ENCODE peak calls at places on chromosomes 12 and 14, in four cellular contexts. I is K562, N is GM12891, A is GM12878. D is an unnamed sample.

GRCh38 chr12:6831021-6831420 is 2.8 kb downstream of the P3H3 start:
- DNase-seq in I (no peak), N (no peak), A (no peak), D (no peak)

GRCh38 chr12:138898-139534 is 72.4 kb downstream of the IQSEC3 start:
- DNase-seq in I (no peak), N (no peak), A (no peak), D (no peak)

GRCh38 chr12:89863968-89864367 is 155.3 kb upstream of the ATP2B1 start:
- DNase-seq in I (no peak), N (no peak), A (no peak), D (no peak)

GRCh38 chr12:123908884-123909807 is 63.5 kb downstream of the CCDC92 start:
- DNase-seq in I (no peak), N (no peak), A (no peak), D (no peak)

GRCh38 chr14:103629503-103630121 is 601 bp downstream of the KLC1 start:
- DNase-seq in I (peak; percentile 63), N (peak; percentile 73), A (no peak), D (no peak)

GRCh38 chr14:25108959-25109358 is 59.0 kb upstream of the STXBP6 start:
- DNase-seq in I (no peak), N (no peak), A (no peak), D (no peak)

GRCh38 chr12:110916295-110916875 is 4.0 kb downstream of the MYL2 start:
- DNase-seq in I (no peak), N (no peak), A (no peak), D (no peak)

GRCh38 chr12:123388218-123388947 is 4.5 kb downstream of the KMT5A start:
- DNase-seq in I (peak; percentile 86), N (peak; percentile 82), A (peak; percentile 21), D (no peak)

GRCh38 chr12:46830731-46831334 is 5.0 kb upstream of the SLC38A4 start:
- DNase-seq in I (no peak), N (no peak), A (no peak), D (no peak)

GRCh38 chr12:89453579-89453978 is 71.0 kb downstream of the GALNT4 start:
- DNase-seq in I (no peak), N (no peak), A (no peak), D (no peak)

GRCh38 chr14:52553002-52553670 is 500 bp downstream of the GPR137C start:
- DNase-seq in I (peak; percentile 62), N (peak; percentile 27), A (no peak), D (peak; percentile 13)

GRCh38 chr14:35161231-35161630 is 38.9 kb downstream of the PRORP start:
- DNase-seq in I (no peak), N (no peak), A (no peak), D (no peak)

GRCh38 chr14:45247427-45247826 is 5.6 kb downstream of the MIS18BP1 start:
- DNase-seq in I (no peak), N (no peak), A (no peak), D (no peak)

GRCh38 chr12:122865268-122866231 is 30.3 kb downstream of the HIP1R start:
- DNase-seq in I (peak; percentile 52), N (no peak), A (no peak), D (no peak)

GRCh38 chr12:27081668-27082091 is 698 bp downstream of the C12orf71 start:
- DNase-seq in I (no peak), N (no peak), A (no peak), D (no peak)

GRCh38 chr12:62438098-62438692 is 28.4 kb upstream of the MON2 start:
- DNase-seq in I (peak; percentile 53), N (peak; percentile 13), A (peak; percentile 11), D (peak; percentile 60)

GRCh38 chr12:109170335-109170734 is 53.9 kb downstream of the ACACB start:
- DNase-seq in I (no peak), N (no peak), A (no peak), D (peak; percentile 22)

GRCh38 chr14:69471916-69472315 is 12.6 kb upstream of the PLEKHD1 start:
- DNase-seq in I (no peak), N (no peak), A (no peak), D (no peak)

GRCh38 chr12:52527121-52527800 is 7.1 kb upstream of the KRT5 start:
- DNase-seq in I (no peak), N (no peak), A (no peak), D (no peak)

GRCh38 chr14:102527255-102528232 is 18.0 kb upstream of the ANKRD9 start:
- DNase-seq in I (no peak), N (no peak), A (no peak), D (no peak)

GRCh38 chr12:3869860-3870259 is 3.3 kb downstream of the PARP11 start:
- DNase-seq in I (no peak), N (no peak), A (no peak), D (no peak)

GRCh38 chr12:11719678-11720099 is 70.2 kb downstream of the ETV6 start:
- DNase-seq in I (no peak), N (no peak), A (no peak), D (peak; percentile 66)

GRCh38 chr14:89618821-89619551 is 202.0 kb upstream of the FOXN3 start:
- DNase-seq in I (peak; percentile 8), N (peak; percentile 63), A (no peak), D (peak; percentile 34)

GRCh38 chr12:113170926-113171325 is 14.4 kb downstream of the DDX54 start:
- DNase-seq in I (no peak), N (no peak), A (no peak), D (no peak)

GRCh38 chr12:20463920-20464524 is 95.7 kb downstream of the PDE3A start:
- DNase-seq in I (no peak), N (no peak), A (no peak), D (no peak)

GRCh38 chr14:96893966-96894622 is 96.9 kb downstream of the VRK1 start:
- DNase-seq in I (no peak), N (no peak), A (no peak), D (no peak)

GRCh38 chr14:96888593-96888992 is 91.4 kb downstream of the VRK1 start:
- DNase-seq in I (no peak), N (no peak), A (no peak), D (no peak)

GRCh38 chr14:96889091-96889490 is 91.9 kb downstream of the VRK1 start:
- DNase-seq in I (no peak), N (no peak), A (no peak), D (no peak)

DNA sequence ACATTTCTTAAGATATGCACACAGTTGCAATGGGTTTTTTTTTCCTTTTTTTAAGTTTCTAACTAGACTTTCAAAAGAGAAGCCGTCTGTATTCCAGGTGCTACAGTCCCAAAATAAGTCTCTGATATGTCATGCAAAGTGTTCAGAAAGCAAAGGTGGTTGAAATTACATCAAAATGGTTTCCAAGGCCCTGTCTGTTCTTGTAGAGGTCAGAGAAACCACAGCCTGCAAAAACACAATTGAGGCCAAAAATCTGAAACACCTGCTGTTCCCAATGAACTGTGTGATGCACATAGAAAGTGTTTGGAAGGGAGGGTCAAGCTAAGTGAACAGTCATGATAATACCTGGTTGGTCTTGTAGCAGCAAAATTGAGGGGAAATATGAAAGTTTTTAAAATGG is 91.0 kb downstream of the VRK1 start:
- DNase-seq in I (no peak), N (no peak), A (peak; percentile 33), D (no peak)
- TF ChIP-seq SPI1 in I (no peak), N (no peak), A (no peak), D (no peak)

GRCh38 chr14:104707629-104708595 is 16.1 kb upstream of the ADSS1 start:
- DNase-seq in I (no peak), N (no peak), A (no peak), D (no peak)
- TF ChIP-seq POLR2AphosphoS5 in I (no peak), N (no peak), A (no peak), D (no peak)

GRCh38 chr12:129717438-129717837 is 186.4 kb downstream of the TMEM132D start:
- DNase-seq in I (no peak), N (no peak), A (no peak), D (no peak)
- TF ChIP-seq SPI1 in I (no peak), N (no peak), A (no peak), D (no peak)

GRCh38 chr12:67428431-67428830 is 159.3 kb downstream of the CAND1 start:
- DNase-seq in I (no peak), N (no peak), A (no peak), D (no peak)

GRCh38 chr12:67425394-67425793 is 156.2 kb downstream of the CAND1 start:
- DNase-seq in I (no peak), N (no peak), A (no peak), D (no peak)

GRCh38 chr12:67424784-67425183 is 155.6 kb downstream of the CAND1 start:
- DNase-seq in I (no peak), N (no peak), A (no peak), D (no peak)

GRCh38 chr12:67427336-67427735 is 158.2 kb downstream of the CAND1 start:
- DNase-seq in I (no peak), N (no peak), A (no peak), D (no peak)

GRCh38 chr12:67426067-67426466 is 156.9 kb downstream of the CAND1 start:
- DNase-seq in I (no peak), N (no peak), A (no peak), D (no peak)
- TF ChIP-seq POLR2AphosphoS5 in I (no peak), N (no peak), A (no peak), D (no peak)

GRCh38 chr14:23694085-23694975 is 58.2 kb downstream of the DHRS2 start:
- DNase-seq in I (no peak), N (no peak), A (no peak), D (peak; percentile 67)
- TF ChIP-seq SPI1 in I (no peak), N (no peak), A (no peak), D (peak; percentile 48)

GRCh38 chr14:77027538-77028383 is 747 bp downstream of the IRF2BPL start:
- DNase-seq in I (peak; percentile 76), N (peak; percentile 54), A (no peak), D (peak; percentile 29)
- TF ChIP-seq POLR2AphosphoS5 in I (no peak), N (peak; percentile 63), A (peak; percentile 84), D (no peak)

DNA sequence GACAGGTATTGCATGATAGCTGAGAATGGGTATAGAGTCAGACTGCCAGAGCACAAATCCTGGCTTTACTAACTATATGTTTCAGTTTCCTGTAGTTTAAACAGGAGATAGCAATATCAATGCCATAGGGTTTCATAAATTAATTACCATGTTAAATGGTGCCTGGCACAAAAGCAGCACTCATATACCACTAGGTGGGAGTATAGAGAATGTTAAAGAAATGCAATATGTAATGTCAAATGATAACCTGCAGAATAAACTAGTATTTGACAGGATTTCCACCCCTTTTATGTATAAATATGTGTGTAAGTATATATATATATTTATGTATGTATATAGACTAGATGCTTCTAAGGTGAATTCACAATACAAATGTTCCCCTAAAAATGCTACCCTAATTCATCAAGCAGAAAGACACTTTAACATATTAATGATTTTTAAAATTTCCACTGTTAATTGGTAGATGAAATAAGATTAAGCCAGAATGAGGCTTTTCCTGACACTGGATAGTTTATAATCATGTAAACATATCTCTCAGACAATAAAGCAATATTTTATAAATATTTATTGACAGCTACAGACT is 8.6 kb downstream of the WDR89 start:
- DNase-seq in I (peak; percentile 7), N (peak; percentile 14), A (no peak), D (no peak)
- TF ChIP-seq SPI1 in I (no peak), N (no peak), A (no peak), D (no peak)

GRCh38 chr12:131773582-131774221 is 54.5 kb upstream of the MMP17 start:
- DNase-seq in I (no peak), N (peak; percentile 52), A (peak; percentile 84), D (no peak)
- TF ChIP-seq POLR2AphosphoS5 in I (no peak), N (no peak), A (peak; percentile 27), D (no peak)

D was measured in HL-60.